ENCODE peak calls at places on chromosomes 6 and 20, in five cellular contexts. O is GM12878, W is HepG2, G is H1, Y is K562. V is an unnamed sample.

GRCh38 chr6:11161031-11161966 is 49.8 kb upstream of the ERVFRD-1 start:
- DNase-seq in O (no peak), W (peak), Y (no peak), G (no peak), V (no peak)

GRCh38 chr6:24357336-24358218 is at the start of gene DCDC2:
- DNase-seq in Y (no peak), O (no peak), W (peak), G (peak), V (no peak)

GRCh38 chr6:10545482-10545881 is 24.3 kb downstream of the GCNT2 start:
- DNase-seq in O (no peak), G (no peak), W (no peak), Y (no peak), V (no peak)

GRCh38 chr6:144439016-144439415 is 153.9 kb downstream of the UTRN start:
- DNase-seq in W (no peak), G (no peak), Y (no peak), O (no peak), V (no peak)

GRCh38 chr6:46221221-46221793 is 50.5 kb upstream of the ENPP5 start:
- DNase-seq in W (peak), O (peak), Y (peak), G (no peak), V (peak)

GRCh38 chr20:41483553-41483930 is 116.9 kb upstream of the EMILIN3 start:
- DNase-seq in Y (no peak), G (no peak), W (no peak), O (no peak), V (no peak)

GRCh38 chr6:34600796-34601195 is 44.7 kb upstream of the SPDEF start:
- DNase-seq in O (no peak), Y (no peak), G (no peak), W (no peak), V (no peak)

GRCh38 chr20:56411759-56412472 is at the start of gene CASS4:
- DNase-seq in W (peak), Y (peak), O (no peak), G (no peak), V (no peak)

GRCh38 chr6:5271926-5272325 is 10.6 kb downstream of the FARS2 start:
- DNase-seq in Y (no peak), W (no peak), O (no peak), G (no peak), V (no peak)

GRCh38 chr6:20092071-20092566 is 120.2 kb downstream of the MBOAT1 start:
- DNase-seq in G (no peak), Y (peak), O (peak), W (peak), V (peak)

GRCh38 chr6:90109141-90109540 is 187.5 kb downstream of the BACH2 start:
- DNase-seq in G (no peak), O (no peak), Y (no peak), W (no peak), V (no peak)

GRCh38 chr6:100339574-100340255 is 125.0 kb downstream of the SIM1 start:
- DNase-seq in O (no peak), G (no peak), W (no peak), Y (no peak), V (no peak)

GRCh38 chr20:40991181-40991889 is 37.3 kb upstream of the TOP1 start:
- DNase-seq in Y (peak), O (peak), W (no peak), G (peak), V (no peak)

GRCh38 chr20:43906505-43907034 is 8.1 kb upstream of the TOX2 start:
- DNase-seq in W (no peak), Y (no peak), O (no peak), G (no peak), V (no peak)

GRCh38 chr20:43901296-43901695 is 13.4 kb upstream of the TOX2 start:
- DNase-seq in W (no peak), G (no peak), O (no peak), Y (no peak), V (no peak)

GRCh38 chr20:43904778-43905177 is 9.9 kb upstream of the TOX2 start:
- DNase-seq in G (no peak), Y (no peak), W (no peak), O (no peak), V (no peak)

GRCh38 chr20:43900496-43900895 is 14.2 kb upstream of the TOX2 start:
- DNase-seq in O (no peak), G (no peak), Y (no peak), W (no peak), V (no peak)

DNA sequence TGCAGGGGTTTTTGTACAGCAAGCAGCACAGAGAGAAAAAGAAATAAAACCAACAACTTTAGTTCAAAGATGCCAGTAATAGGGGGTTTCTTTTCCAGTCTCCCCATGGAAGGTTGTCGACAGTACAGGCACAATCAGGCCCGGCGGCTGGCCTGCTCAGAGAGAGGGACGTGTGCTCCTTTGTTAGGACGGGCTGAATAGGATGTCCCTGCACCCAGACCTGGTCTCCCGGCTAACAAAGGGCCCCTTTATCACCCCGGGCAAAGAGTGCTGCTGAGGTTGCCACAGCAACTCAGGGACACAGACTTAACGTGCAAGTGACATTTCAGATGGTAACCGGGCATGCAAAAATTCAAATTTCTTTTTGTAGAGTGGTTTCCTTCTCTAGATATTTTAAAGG is 10.5 kb upstream of the TOX2 start:
- DNase-seq in Y (no peak), G (no peak), O (no peak), W (peak), V (no peak)
- H3K9ac ChIP-seq in Y (no peak), G (no peak), O (no peak), W (no peak), V (no peak)

GRCh38 chr20:48336647-48337046 is 491.2 kb downstream of the PREX1 start:
- DNase-seq in G (no peak), O (no peak), Y (no peak), W (peak), V (no peak)

GRCh38 chr20:48339986-48340884 is 487.6 kb downstream of the PREX1 start:
- DNase-seq in W (no peak), Y (no peak), G (no peak), O (no peak), V (no peak)

GRCh38 chr20:48340915-48341314 is 486.9 kb downstream of the PREX1 start:
- DNase-seq in O (no peak), W (no peak), Y (no peak), G (no peak), V (no peak)

GRCh38 chr20:48338717-48339116 is 489.1 kb downstream of the PREX1 start:
- DNase-seq in O (no peak), Y (no peak), W (no peak), G (no peak), V (no peak)

GRCh38 chr20:48339147-48339985 is 488.4 kb downstream of the PREX1 start:
- DNase-seq in W (no peak), Y (peak), O (peak), G (no peak), V (no peak)
- TF ChIP-seq SRF in W (no peak), Y (no peak), O (no peak), G (no peak), V (no peak)

GRCh38 chr6:30005482-30005881 is 55.6 kb upstream of the POLR1H start:
- DNase-seq in O (no peak), G (no peak), Y (no peak), W (peak), V (no peak)

GRCh38 chr6:30006170-30007131 is 54.6 kb upstream of the POLR1H start:
- DNase-seq in O (no peak), W (no peak), G (peak), Y (no peak), V (no peak)

GRCh38 chr6:30009113-30009512 is 52.0 kb upstream of the POLR1H start:
- DNase-seq in W (no peak), G (no peak), Y (no peak), O (no peak), V (no peak)

GRCh38 chr6:30002871-30003270 is 58.2 kb upstream of the POLR1H start:
- DNase-seq in G (no peak), O (no peak), Y (no peak), W (no peak), V (no peak)

DNA sequence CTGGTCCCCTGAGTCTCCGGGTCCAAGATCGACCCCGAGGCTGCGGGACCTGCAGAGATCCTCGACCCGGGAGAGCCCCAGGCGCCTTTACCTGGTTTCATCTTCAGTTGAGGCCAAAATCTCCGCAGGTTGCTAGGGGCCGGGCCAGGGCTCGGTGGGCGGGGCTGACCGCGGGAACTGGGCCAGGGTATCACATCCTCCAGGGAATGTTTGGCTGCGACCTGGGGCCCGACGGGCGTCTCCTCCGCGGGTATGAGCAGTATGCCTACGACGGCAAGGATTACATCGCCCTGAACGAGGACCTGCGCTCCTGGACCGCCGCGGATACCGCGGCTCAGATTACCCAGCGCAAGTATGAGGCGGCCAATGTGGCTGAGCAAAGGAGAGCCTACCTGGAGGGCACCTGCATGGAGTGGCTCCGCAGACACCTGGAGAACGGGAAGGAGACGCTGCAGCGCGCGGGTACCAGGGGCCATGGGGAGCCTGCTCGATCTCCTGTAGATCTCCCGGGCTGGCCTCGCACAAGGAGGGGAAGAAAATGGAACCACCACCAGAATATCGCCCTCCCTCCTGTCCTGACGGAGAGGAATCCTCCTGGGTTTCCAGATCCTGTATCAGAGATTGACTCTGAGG is 53.8 kb upstream of the POLR1H start:
- DNase-seq in O (no peak), W (no peak), G (peak), Y (no peak), V (no peak)
- H3K9ac ChIP-seq in O (no peak), W (no peak), G (no peak), Y (no peak), V (no peak)

DNA sequence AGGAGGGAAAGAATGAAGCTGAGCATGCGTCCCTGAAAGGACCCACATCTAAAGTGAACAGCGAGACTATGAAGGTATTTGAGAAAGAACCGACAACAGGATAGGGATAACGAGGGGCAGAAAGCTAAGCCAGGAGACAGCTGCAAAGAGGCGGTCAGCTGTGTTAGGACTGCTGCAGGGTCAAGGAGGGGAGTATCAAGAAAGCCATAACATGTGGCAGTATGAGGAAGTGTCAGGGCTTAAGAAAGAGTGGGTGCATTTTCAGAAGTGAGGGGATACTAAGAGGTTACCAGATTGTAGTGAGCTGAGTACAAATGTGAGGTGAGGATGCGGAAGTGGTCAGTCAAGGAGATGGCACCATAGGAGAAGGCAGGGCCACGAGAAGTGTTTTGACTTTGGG is 21.2 kb downstream of the MYLIP start:
- DNase-seq in Y (no peak), G (no peak), O (no peak), W (no peak), V (no peak)
- TF ChIP-seq SRF in Y (no peak), G (no peak), O (no peak), W (no peak), V (no peak)